ENCODE peak calls at places on chromosomes 11 and 22, in five cellular contexts. N is astrocyte of the hippocampus; O is Right ventricle myocardium inferior; U is activated T-cell treated with anti-CD3 and anti-CD28 coated beads, Interleukin-2, amount 50 U/mL, for 72 hours; A is DMS53. P is an unnamed sample.

GRCh38 chr22:37870273-37870672 is 21.1 kb downstream of the EIF3L start:
- DNase-seq in U (no peak), O (no peak), N (no peak), A (peak; percentile 87), P (no peak)

GRCh38 chr22:23862103-23862502 is 4.4 kb downstream of the SLC2A11 start:
- DNase-seq in A (peak; percentile 52), U (peak; percentile 62), N (peak; percentile 50), O (no peak), P (peak; percentile 36)

GRCh38 chr11:109425554-109425953 is 3.6 kb downstream of the C11orf87 start:
- DNase-seq in N (no peak), O (no peak), U (no peak), A (peak; percentile 76), P (no peak)

GRCh38 chr22:48224332-48224731 is 1461.9 kb downstream of the TBC1D22A start:
- DNase-seq in O (no peak), A (no peak), N (no peak), U (no peak), P (no peak)

GRCh38 chr11:16905375-16905774 is 108.8 kb downstream of the PLEKHA7 start:
- DNase-seq in U (no peak), O (no peak), N (no peak), A (no peak), P (no peak)

GRCh38 chr11:16001899-16002426 is 354.4 kb downstream of the SOX6 start:
- DNase-seq in A (peak; percentile 96), U (no peak), O (no peak), N (peak; percentile 79), P (no peak)

GRCh38 chr22:42648368-42649260 is 578 bp downstream of the CYB5R3 start:
- DNase-seq in N (peak; percentile 69), O (peak; percentile 86), A (peak; percentile 71), U (no peak), P (peak; percentile 38)

GRCh38 chr11:85810871-85811611 is at the start of gene SYTL2:
- DNase-seq in O (peak; percentile 86), U (peak; percentile 85), N (peak; percentile 76), A (peak; percentile 96), P (peak; percentile 82)

GRCh38 chr22:46036558-46037408 is 59.8 kb upstream of the WNT7B start:
- DNase-seq in N (peak; percentile 57), A (peak; percentile 79), U (peak; percentile 63), O (no peak), P (peak; percentile 34)

GRCh38 chr11:34860034-34860433 is 56.1 kb downstream of the APIP start:
- DNase-seq in A (peak; percentile 16), U (no peak), O (no peak), N (no peak), P (no peak)

GRCh38 chr11:131875611-131876010 is 505.2 kb downstream of the NTM start:
- DNase-seq in A (no peak), U (no peak), O (no peak), N (no peak), P (no peak)

GRCh38 chr22:37088108-37088605 is 21.4 kb downstream of the TMPRSS6 start:
- DNase-seq in U (peak; percentile 34), A (no peak), O (no peak), N (no peak), P (peak; percentile 40)

GRCh38 chr11:73945396-73945795 is 5.4 kb upstream of the DNAJB13 start:
- DNase-seq in N (no peak), O (no peak), U (no peak), A (no peak), P (no peak)

GRCh38 chr22:42280836-42281235 is 10.4 kb upstream of the TCF20 start:
- DNase-seq in U (no peak), N (no peak), A (no peak), O (peak; percentile 16), P (no peak)

GRCh38 chr11:132466983-132467382 is 1065.3 kb downstream of the OPCML start:
- DNase-seq in N (no peak), U (no peak), O (no peak), A (no peak), P (no peak)

GRCh38 chr11:134489728-134490127 is 77.7 kb upstream of the B3GAT1 start:
- DNase-seq in O (no peak), A (peak; percentile 30), U (no peak), N (no peak), P (no peak)

GRCh38 chr22:20131856-20132685 is 467 bp downstream of the ZDHHC8 start:
- DNase-seq in U (peak; percentile 38), O (peak; percentile 84), N (peak; percentile 66), A (peak; percentile 21), P (no peak)

GRCh38 chr22:19728836-19729235 is 5.5 kb downstream of the GP1BB start:
- DNase-seq in A (no peak), U (no peak), N (no peak), O (no peak), P (no peak)

GRCh38 chr22:17786435-17787158 is 12.3 kb upstream of the BID start:
- DNase-seq in O (peak; percentile 81), N (peak; percentile 46), A (peak; percentile 32), U (no peak), P (no peak)

GRCh38 chr22:37661160-37661924 is 2.8 kb downstream of the PDXP start:
- DNase-seq in O (no peak), U (peak; percentile 30), N (peak; percentile 83), A (peak; percentile 10), P (no peak)

GRCh38 chr11:86151188-86152005 is 82.5 kb upstream of the PICALM start:
- DNase-seq in A (no peak), O (no peak), N (peak; percentile 95), U (no peak), P (no peak)

GRCh38 chr22:31036671-31037550 is 44.2 kb upstream of the SMTN start:
- DNase-seq in A (no peak), O (no peak), U (no peak), N (peak; percentile 76), P (no peak)

GRCh38 chr22:19776433-19777031 is 16.0 kb downstream of the TBX1 start:
- DNase-seq in O (peak; percentile 50), U (no peak), N (no peak), A (peak; percentile 9), P (no peak)

P was measured in T-helper 2 cell treated with Interferon-gamma antibody and Interleukin-4, amounts not matched to agents 5 μg/mL and 100 μg/mL, for 36 hours.